ENCODE peak calls at places on chromosomes 5 and 9, in nine cellular contexts. H, S, A, G, O, V, L, D and Z are unnamed samples.

GRCh38 chr9:89885156-89885555 is 280.3 kb downstream of the GADD45G start:
- DNase-seq in S (no peak), G (no peak), V (no peak), D (no peak), H (no peak), A (no peak), O (no peak), L (no peak), Z (no peak)

GRCh38 chr9:99118782-99119466 is 14.0 kb downstream of the TGFBR1 start:
- DNase-seq in G (no peak), L (no peak), D (no peak), H (no peak), O (no peak), S (peak; percentile 49), A (peak; percentile 76), V (peak; percentile 29), Z (no peak)

GRCh38 chr5:150065346-150065745 is 21.0 kb downstream of the CSF1R start:
- DNase-seq in L (peak; percentile 30), S (no peak), H (no peak), V (no peak), O (no peak), G (peak; percentile 65), D (no peak), A (no peak), Z (peak; percentile 31)

GRCh38 chr9:6552033-6552737 is 93.3 kb downstream of the GLDC start:
- DNase-seq in L (no peak), V (no peak), D (no peak), G (no peak), A (no peak), H (no peak), O (peak; percentile 82), S (no peak), Z (no peak)

GRCh38 chr5:106873558-106873957 is 797.2 kb downstream of the EFNA5 start:
- DNase-seq in S (no peak), H (no peak), G (peak; percentile 36), D (no peak), A (no peak), L (no peak), O (no peak), V (no peak), Z (no peak)

GRCh38 chr9:121841771-121842611 is 190.6 kb downstream of the DAB2IP start:
- DNase-seq in S (no peak), O (no peak), D (no peak), L (no peak), V (no peak), G (no peak), H (no peak), A (no peak), Z (no peak)

GRCh38 chr5:151924564-151925395 is at the start of gene GLRA1:
- DNase-seq in G (peak; percentile 67), V (peak; percentile 18), A (peak; percentile 65), H (peak; percentile 92), S (peak; percentile 61), L (peak; percentile 46), O (peak; percentile 70), D (no peak), Z (peak; percentile 57)

GRCh38 chr5:179870403-179870903 is 11.8 kb upstream of the MRNIP start:
- DNase-seq in V (no peak), L (no peak), D (no peak), S (peak; percentile 20), O (peak; percentile 60), H (peak; percentile 98), A (no peak), G (peak; percentile 87), Z (peak; percentile 70)

GRCh38 chr5:167348286-167348926 is 943.0 kb upstream of the WWC1 start:
- DNase-seq in G (no peak), H (no peak), L (no peak), S (no peak), A (no peak), D (no peak), O (peak; percentile 94), V (no peak), Z (no peak)

GRCh38 chr5:80763211-80763610 is 108.4 kb upstream of the DHFR start:
- DNase-seq in G (no peak), D (no peak), V (no peak), L (no peak), A (no peak), H (no peak), O (peak; percentile 15), S (no peak), Z (no peak)

GRCh38 chr9:101736723-101737122 is 1.7 kb downstream of the GRIN3A start:
- DNase-seq in D (no peak), A (no peak), H (peak; percentile 84), S (no peak), L (no peak), V (no peak), G (peak; percentile 42), O (peak; percentile 5), Z (peak; percentile 30)

GRCh38 chr9:89812556-89813181 is 207.9 kb downstream of the GADD45G start:
- DNase-seq in O (no peak), H (no peak), G (no peak), L (no peak), S (no peak), A (no peak), V (no peak), D (no peak), Z (no peak)

GRCh38 chr5:99037668-99038067 is 108.9 kb upstream of the CHD1 start:
- DNase-seq in A (peak; percentile 85), D (no peak), O (no peak), L (no peak), S (no peak), V (no peak), H (no peak), G (no peak), Z (no peak)

GRCh38 chr9:124349267-124349666 is 66.0 kb downstream of the PSMB7 start:
- DNase-seq in O (no peak), H (no peak), D (no peak), S (no peak), A (no peak), V (no peak), L (no peak), G (no peak), Z (no peak)

GRCh38 chr9:122188369-122188768 is 28.7 kb downstream of the MORN5 start:
- DNase-seq in O (no peak), D (no peak), V (no peak), A (no peak), L (no peak), H (no peak), S (no peak), G (no peak), Z (no peak)

GRCh38 chr9:138103111-138103823 is 225.7 kb downstream of the CACNA1B start:
- DNase-seq in A (no peak), H (no peak), G (no peak), O (no peak), V (peak; percentile 0), D (no peak), S (no peak), L (no peak), Z (no peak)

GRCh38 chr5:168152660-168153059 is 138.8 kb upstream of the WWC1 start:
- DNase-seq in D (no peak), A (peak; percentile 7), O (no peak), G (no peak), H (no peak), L (no peak), V (no peak), S (no peak), Z (no peak)

GRCh38 chr5:82105457-82105856 is 133.6 kb downstream of the ATG10 start:
- DNase-seq in S (peak; percentile 2), A (no peak), V (no peak), D (no peak), O (no peak), G (no peak), H (no peak), L (peak; percentile 26), Z (no peak)

GRCh38 chr5:111649516-111649915 is 107.5 kb downstream of the NREP start:
- DNase-seq in H (no peak), L (no peak), A (no peak), S (no peak), G (no peak), V (no peak), D (no peak), O (no peak), Z (no peak)

GRCh38 chr9:133234577-133235322 is 25.7 kb upstream of the OBP2B start:
- DNase-seq in A (no peak), V (no peak), H (no peak), L (no peak), S (no peak), O (no peak), D (no peak), G (no peak), Z (no peak)

GRCh38 chr9:79221084-79221483 is 350.7 kb upstream of the TLE4 start:
- DNase-seq in H (no peak), A (no peak), G (no peak), S (no peak), D (no peak), O (no peak), L (peak; percentile 29), V (no peak), Z (no peak)

GRCh38 chr9:114911167-114911821 is 19.1 kb downstream of the TNFSF8 start:
- DNase-seq in A (no peak), G (no peak), H (peak; percentile 60), O (peak; percentile 97), L (peak; percentile 57), D (no peak), V (no peak), S (no peak), Z (peak; percentile 17)

GRCh38 chr9:93301291-93301811 is 117.4 kb downstream of the WNK2 start:
- DNase-seq in D (no peak), V (no peak), A (no peak), H (no peak), O (no peak), S (no peak), G (peak; percentile 31), L (no peak), Z (no peak)

GRCh38 chr5:10329808-10330481 is 22.2 kb upstream of the CMBL start:
- DNase-seq in A (no peak), O (no peak), S (no peak), D (no peak), H (no peak), V (no peak), L (no peak), G (peak; percentile 72), Z (peak; percentile 45)

GRCh38 chr5:155728857-155729683 is 597.9 kb upstream of the SGCD start:
- DNase-seq in D (no peak), V (no peak), G (peak; percentile 58), L (no peak), S (peak; percentile 5), O (peak; percentile 78), H (peak; percentile 3), A (no peak), Z (peak; percentile 19)

GRCh38 chr5:82403724-82404123 is 125.6 kb upstream of the RPS23 start:
- DNase-seq in L (no peak), V (no peak), S (no peak), A (no peak), G (no peak), O (peak; percentile 7), H (no peak), D (no peak), Z (no peak)

GRCh38 chr9:18442629-18443491 is 31.1 kb upstream of the ADAMTSL1 start:
- DNase-seq in V (peak; percentile 50), A (peak; percentile 58), D (peak; percentile 43), L (peak; percentile 62), O (peak; percentile 86), H (peak; percentile 78), S (peak; percentile 60), G (peak; percentile 75), Z (peak; percentile 58)

GRCh38 chr9:37155601-37156000 is 35.2 kb downstream of the ZCCHC7 start:
- DNase-seq in S (no peak), H (no peak), O (no peak), L (no peak), A (no peak), V (no peak), G (no peak), D (no peak), Z (no peak)

GRCh38 chr9:19375536-19375935 is 4.5 kb downstream of the RPS6 start:
- DNase-seq in S (no peak), L (no peak), D (no peak), G (no peak), O (no peak), A (no peak), H (no peak), V (no peak), Z (no peak)

GRCh38 chr9:112777914-112778313 is 27.4 kb downstream of the SNX30 start:
- DNase-seq in O (no peak), G (no peak), V (no peak), H (no peak), S (peak; percentile 7), D (no peak), L (peak; percentile 89), A (no peak), Z (no peak)

GRCh38 chr5:73625905-73626811 is at the start of gene ARHGEF28:
- DNase-seq in O (peak; percentile 70), V (peak; percentile 46), A (peak; percentile 13), S (peak; percentile 47), L (peak; percentile 80), D (no peak), H (peak; percentile 66), G (peak; percentile 59), Z (peak; percentile 50)